ENCODE peak calls at places on chromosome 2, in four cellular contexts. G, O, Z and B are unnamed samples. For H3K4me1 and H3K9me3, the result is how much of the 10 kb centered on the place peaks cover.

GRCh38 chr2:189175869-189176431 is 3.6 kb downstream of the COL5A2 start:
- DNase-seq in G (no peak), O (no peak), Z (no peak), B (no peak)

GRCh38 chr2:40668435-40668834 is 216.5 kb upstream of the SLC8A1 start:
- DNase-seq in G (no peak), O (no peak), Z (peak), B (no peak)

GRCh38 chr2:66387374-66387773 is 47.6 kb upstream of the MEIS1 start:
- DNase-seq in G (no peak), O (no peak), Z (no peak), B (no peak)

GRCh38 chr2:199807966-199808365 is 43.0 kb downstream of the FTCDNL1 start:
- DNase-seq in G (no peak), O (no peak), Z (no peak), B (no peak)

GRCh38 chr2:113167115-113167932 is 6.4 kb upstream of the PSD4 start:
- DNase-seq in G (no peak), O (peak), Z (no peak), B (peak)

GRCh38 chr2:43950383-43951008 is 45.3 kb downstream of the LRPPRC start:
- DNase-seq in G (no peak), O (no peak), Z (no peak), B (no peak)

GRCh38 chr2:16070648-16070971 is 130.3 kb downstream of the MYCN start:
- DNase-seq in G (no peak), O (no peak), Z (no peak), B (no peak)

GRCh38 chr2:45741451-45741850 is 90.0 kb downstream of the PRKCE start:
- DNase-seq in G (no peak), O (no peak), Z (peak), B (no peak)

GRCh38 chr2:226440119-226440917 is 359.3 kb downstream of the IRS1 start:
- DNase-seq in G (no peak), O (no peak), Z (no peak), B (no peak)

GRCh38 chr2:55420901-55421300 is 1.2 kb upstream of the CCDC88A start:
- DNase-seq in G (no peak), O (no peak), Z (no peak), B (no peak)

GRCh38 chr2:119490106-119490505 is 34.2 kb downstream of the SCTR start:
- DNase-seq in G (no peak), O (no peak), Z (no peak), B (no peak)

GRCh38 chr2:100624536-100624935 is 61.7 kb downstream of the PDCL3 start:
- DNase-seq in G (no peak), O (no peak), Z (no peak), B (no peak)

GRCh38 chr2:233178994-233179847 is 72.3 kb upstream of the ATG16L1 start:
- DNase-seq in G (peak), O (no peak), Z (no peak), B (no peak)

GRCh38 chr2:101330253-101330921 is 21.9 kb upstream of the RNF149 start:
- DNase-seq in G (no peak), O (no peak), Z (no peak), B (no peak)

GRCh38 chr2:28365158-28365557 is 27.5 kb upstream of the FOSL2 start:
- DNase-seq in G (no peak), O (no peak), Z (no peak), B (no peak)

GRCh38 chr2:122669627-122670026 is 914.2 kb downstream of the TSN start:
- DNase-seq in G (no peak), O (no peak), Z (no peak), B (no peak)

GRCh38 chr2:106566050-106566449 is 78.9 kb downstream of the CD8B2 start:
- DNase-seq in G (no peak), O (no peak), Z (no peak), B (no peak)

GRCh38 chr2:138846216-138846821 is 66.1 kb upstream of the NXPH2 start:
- DNase-seq in G (peak), O (no peak), Z (no peak), B (no peak)

GRCh38 chr2:48187503-48187902 is 281.2 kb upstream of the FBXO11 start:
- DNase-seq in G (no peak), O (no peak), Z (no peak), B (no peak)

GRCh38 chr2:74893332-74893731 is 59.4 kb downstream of the HK2 start:
- DNase-seq in G (no peak), O (no peak), Z (no peak), B (no peak)

GRCh38 chr2:204670756-204671155 is 125.5 kb downstream of the PARD3B start:
- DNase-seq in G (no peak), O (no peak), Z (no peak), B (no peak)

GRCh38 chr2:158464426-158465281 is 7.9 kb downstream of the PKP4 start:
- DNase-seq in G (peak), O (no peak), Z (no peak), B (no peak)

GRCh38 chr2:181311841-181312240 is 145.3 kb upstream of the ITGA4 start:
- DNase-seq in G (no peak), O (no peak), Z (no peak), B (no peak)

GRCh38 chr2:170873035-170873692 is 55.9 kb upstream of the GORASP2 start:
- DNase-seq in G (peak), O (peak), Z (peak), B (peak)

GRCh38 chr2:9327873-9328352 is 95.4 kb downstream of the ITGB1BP1 start:
- DNase-seq in G (no peak), O (no peak), Z (no peak), B (no peak)

GRCh38 chr2:164835302-164835701 is 6.3 kb downstream of the COBLL1 start:
- DNase-seq in G (no peak), O (no peak), Z (no peak), B (no peak)

GRCh38 chr2:96146881-96147592 is 1.8 kb upstream of the DUSP2 start:
- DNase-seq in G (no peak), O (peak), Z (peak), B (peak)

GRCh38 chr2:219289537-219290361 is 10.6 kb downstream of the DNAJB2 start:
- DNase-seq in G (no peak), O (peak), Z (peak), B (peak)

GRCh38 chr2:98867539-98868309 is 68.3 kb downstream of the CRACDL start:
- DNase-seq in G (no peak), O (no peak), Z (no peak), B (no peak)

GRCh38 chr2:65918760-65919187 is 486.4 kb upstream of the SPRED2 start:
- DNase-seq in G (no peak), O (no peak), Z (no peak), B (no peak)

GRCh38 chr2:223760838-223761502 is 76.4 kb downstream of the AP1S3 start:
- DNase-seq in G (no peak), O (no peak), Z (no peak), B (no peak)

GRCh38 chr2:223758131-223758840 is 79.1 kb downstream of the AP1S3 start:
- DNase-seq in G (no peak), O (no peak), Z (no peak), B (no peak)

GRCh38 chr2:223762853-223763252 is 74.5 kb downstream of the AP1S3 start:
- DNase-seq in G (no peak), O (no peak), Z (no peak), B (no peak)

GRCh38 chr2:223764796-223765195 is 72.6 kb downstream of the AP1S3 start:
- DNase-seq in G (no peak), O (no peak), Z (no peak), B (no peak)

GRCh38 chr2:223759569-223760430 is 77.6 kb downstream of the AP1S3 start:
- DNase-seq in G (no peak), O (no peak), Z (no peak), B (no peak)
- H3K4me1 ChIP-seq in G (under half), O (under half), Z (under half), B (under half)

GRCh38 chr2:6177796-6178195 is 485.6 kb downstream of the SOX11 start:
- DNase-seq in G (no peak), O (no peak), Z (no peak), B (no peak)
- H3K9me3 ChIP-seq in G (under half), O (under half), Z (under half), B (under half)

DNA sequence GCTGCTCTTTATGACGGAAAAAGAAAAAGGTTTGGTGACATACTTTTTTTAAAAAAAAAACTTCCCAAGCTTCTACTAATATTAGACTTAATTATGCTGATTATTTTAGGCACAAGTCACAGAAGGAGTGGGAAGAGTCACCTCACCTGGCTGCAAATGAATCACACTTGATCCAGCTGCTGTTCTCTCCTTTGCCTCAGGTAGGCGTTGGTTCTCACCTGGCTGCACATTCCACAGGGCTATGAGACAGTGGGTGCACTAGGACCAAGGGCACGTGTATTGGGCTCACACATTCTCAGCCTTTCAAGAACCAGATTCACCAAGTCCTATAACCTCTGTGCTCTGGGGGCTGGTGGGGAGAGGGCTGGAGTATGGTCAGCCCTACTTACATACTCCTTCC is 93.3 kb downstream of the TGFA start:
- DNase-seq in G (no peak), O (no peak), Z (no peak), B (no peak)
- TF ChIP-seq CTCF in G (no peak), O (no peak), Z (no peak), B (no peak)

GRCh38 chr2:217099561-217099960 is 239.7 kb upstream of the TNP1 start:
- DNase-seq in G (no peak), O (peak), Z (no peak), B (no peak)

GRCh38 chr2:217105733-217106649 is 246.1 kb upstream of the TNP1 start:
- DNase-seq in G (peak), O (peak), Z (no peak), B (no peak)

GRCh38 chr2:217103752-217104540 is 244.1 kb upstream of the TNP1 start:
- DNase-seq in G (no peak), O (no peak), Z (no peak), B (no peak)

GRCh38 chr2:217101972-217102371 is 242.1 kb upstream of the TNP1 start:
- DNase-seq in G (no peak), O (no peak), Z (no peak), B (no peak)

DNA sequence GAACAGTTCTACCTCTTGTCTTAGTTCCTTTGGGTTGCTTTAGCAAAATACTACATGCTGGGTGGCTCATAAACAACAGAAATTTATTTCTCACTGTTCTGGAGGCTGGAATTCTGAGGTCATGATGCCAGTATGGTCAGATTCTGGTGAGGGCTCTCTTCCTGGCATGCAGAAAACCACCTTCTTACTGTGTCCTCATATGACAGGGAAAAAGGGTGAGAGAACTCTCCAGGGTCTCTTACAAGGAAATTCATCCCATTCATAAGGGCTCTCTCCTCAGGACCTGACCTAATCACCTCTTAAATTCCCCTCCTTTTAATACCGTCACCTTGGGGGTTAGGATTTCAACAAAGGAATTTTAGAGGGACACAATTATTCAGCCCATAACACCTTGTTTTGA is 243.1 kb upstream of the TNP1 start:
- DNase-seq in G (no peak), O (no peak), Z (no peak), B (no peak)
- H3K4me1 ChIP-seq in G (half or more), O (under half), Z (under half), B (under half)

DNA sequence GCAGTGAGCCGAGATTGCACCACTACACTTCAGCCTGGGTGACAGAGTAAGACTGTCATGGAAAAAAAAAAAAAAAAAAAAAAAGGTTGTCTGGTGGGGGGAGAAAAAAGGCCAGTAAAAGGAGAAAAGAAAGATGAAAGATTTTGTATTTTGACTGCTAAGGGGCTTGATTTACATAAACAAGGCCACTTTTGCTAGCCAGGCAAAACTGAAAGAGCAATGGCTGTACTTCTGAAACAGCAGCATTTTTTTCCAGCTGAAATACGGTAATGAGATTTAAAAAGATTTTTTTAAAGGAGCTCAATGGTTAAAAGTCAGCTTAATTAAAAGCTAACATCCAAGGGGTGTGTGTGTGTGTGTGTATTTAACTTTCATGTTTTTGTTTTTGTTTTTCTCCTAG is 11.3 kb upstream of the OXER1 start:
- DNase-seq in G (no peak), O (no peak), Z (no peak), B (no peak)
- H3K9me3 ChIP-seq in G (under half), O (under half), Z (under half), B (under half)

GRCh38 chr2:61396005-61396404 is 74.9 kb downstream of the USP34 start:
- DNase-seq in G (no peak), O (no peak), Z (no peak), B (no peak)
- TF ChIP-seq CTCF in G (no peak), O (no peak), Z (no peak), B (peak)

GRCh38 chr2:61257446-61257845 is 95.5 kb downstream of the C2orf74 start:
- DNase-seq in G (no peak), O (no peak), Z (no peak), B (no peak)

GRCh38 chr2:61254536-61254935 is 92.5 kb downstream of the C2orf74 start:
- DNase-seq in G (no peak), O (no peak), Z (no peak), B (no peak)

GRCh38 chr2:61253136-61253535 is 91.1 kb downstream of the C2orf74 start:
- DNase-seq in G (no peak), O (no peak), Z (no peak), B (no peak)

GRCh38 chr2:61252031-61252430 is 90.0 kb downstream of the C2orf74 start:
- DNase-seq in G (no peak), O (no peak), Z (no peak), B (no peak)

DNA sequence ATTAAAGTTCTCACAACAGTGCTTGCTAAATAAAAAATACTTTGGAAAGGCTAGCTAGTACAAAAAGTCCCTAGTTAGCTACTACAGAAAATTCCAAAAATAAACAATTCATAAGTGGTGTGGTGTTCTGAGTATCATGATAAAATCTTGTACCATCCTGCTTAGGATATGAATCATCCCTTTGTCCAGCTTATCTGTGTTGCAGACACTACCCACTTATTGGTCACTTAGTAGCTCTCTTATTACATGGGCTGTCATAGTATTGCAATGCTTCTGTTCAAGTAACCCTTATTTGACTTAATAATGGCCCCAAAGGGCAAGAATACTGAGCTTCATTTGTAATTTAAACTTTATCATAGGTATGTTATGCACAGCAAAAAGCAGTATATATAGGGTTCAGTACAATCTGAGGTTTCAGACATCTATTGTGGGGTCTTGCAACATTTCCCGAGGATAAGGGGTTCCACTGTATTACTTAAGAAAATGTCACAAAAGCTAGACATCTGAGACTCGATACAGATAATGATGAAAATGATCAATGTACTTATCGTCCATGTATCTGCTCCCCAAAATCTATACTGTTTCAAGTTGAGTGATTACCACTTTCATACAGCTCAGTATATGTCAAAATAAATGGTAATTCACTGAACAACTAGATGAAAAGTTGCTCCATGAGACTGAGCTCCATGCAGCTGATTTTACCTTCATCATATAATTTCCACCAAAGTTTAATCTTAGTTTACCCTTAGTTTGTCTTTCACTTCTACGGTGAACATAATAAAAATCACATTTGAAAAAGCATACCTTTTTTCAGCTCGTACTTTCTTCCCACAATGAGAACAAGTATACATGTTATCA is 93.8 kb downstream of the C2orf74 start:
- DNase-seq in G (no peak), O (no peak), Z (no peak), B (no peak)
- H3K4me1 ChIP-seq in G (under half), O (under half), Z (under half), B (under half)

DNA sequence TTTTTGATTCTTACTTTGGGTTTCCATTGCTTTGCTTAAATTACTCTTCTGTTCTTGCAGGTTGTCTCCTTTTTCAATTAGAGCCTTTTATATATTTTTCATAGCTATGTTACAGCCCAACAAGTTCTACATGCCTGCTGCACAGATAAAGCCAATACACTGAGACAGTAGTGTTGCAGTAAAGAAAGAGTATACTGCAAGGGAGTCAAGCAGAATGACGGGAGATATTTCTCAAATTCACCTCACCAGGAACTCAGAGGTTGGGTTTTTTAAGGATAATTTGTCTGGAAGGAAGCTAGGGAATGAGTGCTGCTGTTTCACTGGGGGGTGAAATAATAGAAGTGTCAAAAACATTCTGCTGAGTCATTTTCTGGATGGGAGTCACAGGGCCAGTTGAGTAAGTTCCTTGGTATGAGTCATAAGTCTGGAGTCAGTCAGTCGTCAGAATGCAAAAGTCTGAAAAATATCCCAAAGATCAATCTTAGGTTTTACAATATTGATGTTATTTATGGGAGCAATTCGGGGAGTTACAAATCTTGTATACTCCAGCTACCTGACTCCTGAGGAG is 193.0 kb upstream of the RGPD4 start:
- DNase-seq in G (peak), O (no peak), Z (no peak), B (no peak)
- H3K9me3 ChIP-seq in G (under half), O (under half), Z (under half), B (under half)

DNA sequence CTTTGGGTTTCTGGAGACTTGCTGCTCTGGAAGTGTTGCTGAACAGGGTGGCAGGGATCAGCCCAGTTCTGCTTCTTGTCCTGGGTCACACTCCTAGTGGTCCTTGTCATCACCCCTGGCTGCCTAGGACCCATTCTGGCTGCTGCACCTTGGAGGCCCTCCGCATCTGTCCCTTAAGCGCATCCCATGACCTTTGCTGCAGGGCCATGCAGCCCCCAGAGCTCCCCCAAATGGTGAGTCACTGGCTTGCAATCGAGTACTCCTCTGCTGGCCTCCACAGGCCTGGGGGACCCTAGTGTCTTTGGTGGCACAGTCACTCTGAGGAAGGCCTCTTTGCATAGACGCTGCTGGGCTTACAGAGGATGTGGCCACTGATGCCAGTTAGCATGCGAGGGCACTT is 188.5 kb downstream of the ASB1 start:
- DNase-seq in G (no peak), O (peak), Z (no peak), B (no peak)
- TF ChIP-seq CTCF in G (no peak), O (no peak), Z (no peak), B (no peak)